ENCODE peak calls at places on chromosomes 11 and 22, in ten cellular contexts. J is ovary; D is stimulated activated naive CD8-positive, alpha-beta T cell treated with anti-CD3 and anti-CD28 coated beads, Interleukin-15, Interleukin-2, amounts not matched to agents 100 U/mL and 50 U/mL, for 24 hours; X is stimulated activated CD4-positive, alpha-beta T cell treated with anti-CD3 and anti-CD28 coated beads, TNF-alpha, amount 100 ng/mL, for 4 hours; R is progenitor cell of endocrine pancreas; O is CD4-positive, alpha-beta T cell; U is T1000; T is retina; Q is neural crest cell; Z is mesothelial cell of epicardium. L is an unnamed sample.
A peak's percentile ranks its signal among the peaks of the same experiment; 100 is the strongest.

GRCh38 chr11:92298238-92298565 is 73.6 kb downstream of the FAT3 start:
- DNase-seq in U (no peak), O (no peak), X (no peak), J (no peak), D (no peak), Q (no peak), R (no peak), Z (no peak), T (no peak), L (no peak)

GRCh38 chr22:22487869-22488597 is 20.5 kb downstream of the ZNF280B start:
- DNase-seq in T (no peak), Z (no peak), R (no peak), Q (no peak), X (no peak), U (no peak), O (no peak), D (no peak), J (no peak), L (no peak)

GRCh38 chr11:26188559-26188958 is 143.4 kb upstream of the ANO3 start:
- DNase-seq in Z (no peak), D (no peak), U (no peak), T (no peak), O (no peak), X (no peak), J (no peak), R (no peak), Q (no peak), L (no peak)

GRCh38 chr11:877565-877964 is 33.0 kb downstream of the CHID1 start:
- DNase-seq in J (no peak), D (peak; percentile 37), Z (no peak), O (no peak), U (no peak), Q (no peak), T (no peak), X (no peak), R (no peak), L (no peak)

GRCh38 chr11:5123802-5124521 is 14.2 kb downstream of the OR52A5 start:
- DNase-seq in X (no peak), R (peak; percentile 41), D (peak; percentile 44), Z (no peak), U (peak; percentile 61), O (peak; percentile 37), J (peak; percentile 42), T (peak; percentile 72), Q (peak; percentile 69), L (no peak)

GRCh38 chr11:662689-663274 is 25.7 kb downstream of the DRD4 start:
- DNase-seq in Z (no peak), J (peak; percentile 82), Q (peak; percentile 47), U (no peak), R (peak; percentile 34), T (peak; percentile 63), O (peak; percentile 48), D (peak; percentile 54), X (no peak), L (peak; percentile 76)

GRCh38 chr11:74330065-74330858 is 18.8 kb upstream of the P4HA3 start:
- DNase-seq in U (no peak), Z (no peak), Q (no peak), R (no peak), T (no peak), X (no peak), D (no peak), J (no peak), O (no peak), L (no peak)

GRCh38 chr11:118176400-118177134 is at the start of gene SCN2B:
- DNase-seq in O (no peak), J (no peak), T (peak; percentile 63), U (no peak), Q (no peak), Z (no peak), D (no peak), X (no peak), R (no peak), L (no peak)

GRCh38 chr11:102006835-102007566 is 40.2 kb upstream of the CFAP300 start:
- DNase-seq in Z (no peak), Q (no peak), J (no peak), X (no peak), D (no peak), R (no peak), U (no peak), T (no peak), O (no peak), L (no peak)

GRCh38 chr11:4539603-4540219 is 5.3 kb upstream of the OR52M1 start:
- DNase-seq in R (peak; percentile 27), Q (peak; percentile 58), U (no peak), J (peak; percentile 74), T (peak; percentile 19), D (peak; percentile 38), O (peak; percentile 45), Z (no peak), X (peak; percentile 12), L (peak; percentile 6)

GRCh38 chr11:34525887-34526657 is 12.5 kb upstream of the ELF5 start:
- DNase-seq in U (no peak), X (no peak), T (no peak), O (no peak), D (no peak), Z (no peak), Q (no peak), R (no peak), J (no peak), L (no peak)

GRCh38 chr11:3188496-3189192 is 23.5 kb upstream of the OSBPL5 start:
- DNase-seq in X (no peak), Q (no peak), T (no peak), R (no peak), U (no peak), D (no peak), J (no peak), O (peak; percentile 14), Z (no peak), L (no peak)

GRCh38 chr22:44289429-44290171 is 23.2 kb downstream of the SHISAL1 start:
- DNase-seq in R (no peak), O (no peak), T (no peak), J (no peak), U (no peak), Q (peak; percentile 68), X (no peak), Z (no peak), D (no peak), L (no peak)

L was measured in GM12891.